ENCODE peak calls at places on chromosome 12, in five cellular contexts. One of them, this sample, is unnamed.

GRCh38 chr12:61879229-61879628 is 381.0 kb upstream of the USP15 start:
- DNase-seq in GM12878: no peak
- DNase-seq in K562: no peak
- DNase-seq in SK-N-SH: no peak
- DNase-seq in HepG2: no peak
- DNase-seq in this sample: no peak

GRCh38 chr12:18653465-18653864 is 84.3 kb downstream of the PLCZ1 start:
- DNase-seq in GM12878: no peak
- DNase-seq in K562: no peak
- DNase-seq in SK-N-SH: no peak
- DNase-seq in HepG2: no peak
- DNase-seq in this sample: no peak

GRCh38 chr12:79732647-79733046 is 41.9 kb upstream of the PAWR start:
- DNase-seq in GM12878: no peak
- DNase-seq in K562: no peak
- DNase-seq in SK-N-SH: no peak
- DNase-seq in HepG2: no peak
- DNase-seq in this sample: no peak

GRCh38 chr12:112252184-112252583 is 126.8 kb downstream of the TRAFD1 start:
- DNase-seq in GM12878: no peak
- DNase-seq in K562: no peak
- DNase-seq in SK-N-SH: no peak
- DNase-seq in HepG2: no peak
- DNase-seq in this sample: no peak

GRCh38 chr12:106247731-106248176 is at the start of gene CKAP4:
- DNase-seq in GM12878: no peak
- DNase-seq in K562: peak; percentile 69
- DNase-seq in SK-N-SH: peak; percentile 95
- DNase-seq in HepG2: peak; percentile 30
- DNase-seq in this sample: no peak

GRCh38 chr12:80129895-80130535 is 30.7 kb downstream of the OTOGL start:
- DNase-seq in GM12878: no peak
- DNase-seq in K562: no peak
- DNase-seq in SK-N-SH: no peak
- DNase-seq in HepG2: no peak
- DNase-seq in this sample: no peak

GRCh38 chr12:55572168-55572567 is at the start of gene OR2AP1:
- DNase-seq in GM12878: no peak
- DNase-seq in K562: no peak
- DNase-seq in SK-N-SH: no peak
- DNase-seq in HepG2: no peak
- DNase-seq in this sample: no peak

GRCh38 chr12:93167841-93168492 is 209.8 kb upstream of the NUDT4 start:
- DNase-seq in GM12878: peak; percentile 95
- DNase-seq in K562: no peak
- DNase-seq in SK-N-SH: no peak
- DNase-seq in HepG2: peak; percentile 20
- DNase-seq in this sample: no peak

GRCh38 chr12:111076611-111077451 is 156.5 kb upstream of the MYL2 start:
- DNase-seq in GM12878: no peak
- DNase-seq in K562: no peak
- DNase-seq in SK-N-SH: no peak
- DNase-seq in HepG2: peak; percentile 6
- DNase-seq in this sample: no peak

DNA sequence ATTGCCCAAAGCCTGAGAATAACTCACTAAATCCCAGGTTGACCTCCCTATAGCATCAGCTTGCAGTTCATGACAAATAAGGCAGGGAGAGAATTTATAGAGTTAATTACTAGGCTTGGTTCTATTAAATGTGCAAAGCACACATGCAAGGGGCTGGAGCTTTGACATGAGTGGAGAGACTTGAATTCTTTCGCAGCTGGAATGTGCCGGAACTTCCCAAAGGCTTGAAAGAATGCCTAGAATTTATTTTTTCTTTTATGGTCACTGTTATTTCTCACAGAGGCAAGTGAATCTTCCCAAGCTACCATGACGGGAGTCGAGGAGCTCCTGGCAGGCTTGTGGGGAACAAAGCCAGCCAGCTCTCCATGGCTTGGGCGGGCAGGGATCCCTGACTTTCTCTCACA is 95.5 kb upstream of the USP44 start:
- DNase-seq in GM12878: no peak
- DNase-seq in K562: no peak
- DNase-seq in SK-N-SH: no peak
- DNase-seq in HepG2: no peak
- DNase-seq in this sample: no peak
- TF ChIP-seq REST in GM12878: no peak
- TF ChIP-seq REST in K562: no peak
- TF ChIP-seq REST in SK-N-SH: no peak
- TF ChIP-seq REST in HepG2: no peak
- TF ChIP-seq REST in this sample: no peak

GRCh38 chr12:57451233-57451778 is 3.8 kb upstream of the INHBE start:
- DNase-seq in GM12878: no peak
- DNase-seq in K562: no peak
- DNase-seq in SK-N-SH: no peak
- DNase-seq in HepG2: peak; percentile 94
- DNase-seq in this sample: no peak

GRCh38 chr12:57452937-57453509 is 2.1 kb upstream of the INHBE start:
- DNase-seq in GM12878: no peak
- DNase-seq in K562: peak; percentile 72
- DNase-seq in SK-N-SH: peak; percentile 81
- DNase-seq in HepG2: peak; percentile 73
- DNase-seq in this sample: peak; percentile 70

GRCh38 chr12:57450057-57450456 is 5.0 kb upstream of the INHBE start:
- DNase-seq in GM12878: no peak
- DNase-seq in K562: no peak
- DNase-seq in SK-N-SH: no peak
- DNase-seq in HepG2: no peak
- DNase-seq in this sample: no peak

GRCh38 chr12:57454213-57454565 is 918 bp upstream of the INHBE start:
- DNase-seq in GM12878: no peak
- DNase-seq in K562: no peak
- DNase-seq in SK-N-SH: no peak
- DNase-seq in HepG2: no peak
- DNase-seq in this sample: no peak

DNA sequence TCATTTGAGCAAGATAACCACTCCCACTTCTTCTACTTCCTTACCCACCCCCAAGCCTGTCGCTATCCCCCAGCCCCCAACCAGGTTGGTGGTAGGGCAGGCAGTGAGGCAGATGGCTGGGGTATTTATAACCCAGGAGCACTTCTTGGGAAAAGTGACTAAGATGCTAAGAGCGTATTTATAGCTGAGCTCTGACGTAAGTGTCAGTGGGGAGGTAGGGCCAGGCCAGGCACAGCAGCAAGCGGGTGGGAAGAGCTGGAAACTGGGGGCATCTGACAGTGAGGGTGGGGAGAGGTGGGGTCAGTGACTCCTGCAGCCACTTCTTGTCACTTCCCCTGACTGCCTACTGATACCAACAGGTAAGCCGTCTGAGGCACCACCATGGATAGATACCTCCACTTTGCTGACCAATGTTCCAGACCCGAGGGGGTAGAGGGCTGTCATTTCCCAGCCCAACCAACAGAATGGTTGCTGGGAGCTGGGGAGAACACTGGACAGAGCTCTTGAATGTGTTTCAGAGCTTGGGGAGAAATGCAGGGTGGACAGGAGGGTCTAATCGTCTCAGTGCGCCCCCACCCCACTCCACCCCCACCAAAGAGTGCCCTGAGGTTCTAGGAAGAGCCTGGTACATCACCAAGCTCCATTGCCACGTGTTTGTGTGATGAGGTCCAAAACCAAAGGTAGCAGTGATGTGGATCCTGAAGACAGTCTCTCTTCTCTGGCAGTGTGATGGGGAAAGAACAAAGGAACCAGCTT is 2.7 kb upstream of the INHBE start:
- DNase-seq in GM12878: no peak
- DNase-seq in K562: no peak
- DNase-seq in SK-N-SH: no peak
- DNase-seq in HepG2: no peak
- DNase-seq in this sample: no peak
- TF ChIP-seq GABPA in GM12878: no peak
- TF ChIP-seq GABPA in K562: no peak
- TF ChIP-seq GABPA in SK-N-SH: no peak
- TF ChIP-seq GABPA in HepG2: no peak
- TF ChIP-seq GABPA in this sample: no peak

GRCh38 chr12:1531160-1531653 is 63.2 kb downstream of the FBXL14 start:
- DNase-seq in GM12878: no peak
- DNase-seq in K562: no peak
- DNase-seq in SK-N-SH: no peak
- DNase-seq in HepG2: no peak
- DNase-seq in this sample: no peak
- TF ChIP-seq REST in GM12878: no peak
- TF ChIP-seq REST in K562: no peak
- TF ChIP-seq REST in SK-N-SH: no peak
- TF ChIP-seq REST in HepG2: no peak
- TF ChIP-seq REST in this sample: no peak

GRCh38 chr12:125220404-125221273 is 155.4 kb downstream of the AACS start:
- DNase-seq in GM12878: no peak
- DNase-seq in K562: no peak
- DNase-seq in SK-N-SH: no peak
- DNase-seq in HepG2: no peak
- DNase-seq in this sample: no peak

GRCh38 chr12:125225641-125226040 is 160.4 kb downstream of the AACS start:
- DNase-seq in GM12878: no peak
- DNase-seq in K562: no peak
- DNase-seq in SK-N-SH: no peak
- DNase-seq in HepG2: no peak
- DNase-seq in this sample: no peak

GRCh38 chr12:125218952-125219351 is 153.7 kb downstream of the AACS start:
- DNase-seq in GM12878: no peak
- DNase-seq in K562: no peak
- DNase-seq in SK-N-SH: no peak
- DNase-seq in HepG2: no peak
- DNase-seq in this sample: peak; percentile 20

GRCh38 chr12:125221602-125222001 is 156.4 kb downstream of the AACS start:
- DNase-seq in GM12878: no peak
- DNase-seq in K562: no peak
- DNase-seq in SK-N-SH: no peak
- DNase-seq in HepG2: no peak
- DNase-seq in this sample: no peak

GRCh38 chr12:125222876-125223275 is 157.6 kb downstream of the AACS start:
- DNase-seq in GM12878: no peak
- DNase-seq in K562: peak; percentile 27
- DNase-seq in SK-N-SH: no peak
- DNase-seq in HepG2: no peak
- DNase-seq in this sample: no peak
- TF ChIP-seq GABPA in GM12878: no peak
- TF ChIP-seq GABPA in K562: no peak
- TF ChIP-seq GABPA in SK-N-SH: no peak
- TF ChIP-seq GABPA in HepG2: no peak
- TF ChIP-seq GABPA in this sample: no peak

DNA sequence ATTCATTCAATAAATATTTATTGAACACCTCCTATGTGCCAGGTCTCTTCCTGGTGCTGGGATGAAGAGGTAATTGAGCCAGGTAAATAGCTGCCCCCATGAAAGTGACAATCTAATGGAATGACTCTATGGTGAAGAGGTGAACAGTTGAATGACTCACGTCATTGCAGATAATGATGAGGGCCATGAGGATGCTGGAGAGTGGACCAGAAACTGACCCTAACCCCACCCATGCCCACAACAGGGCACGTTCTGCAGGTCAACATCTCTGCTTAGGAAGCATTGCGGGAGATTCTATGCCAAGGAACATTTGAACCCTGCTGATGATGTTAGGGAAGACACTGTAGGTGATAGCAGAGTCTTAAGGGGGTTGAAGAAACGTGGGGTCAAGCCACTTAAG is 788.9 kb upstream of the TBX3 start:
- DNase-seq in GM12878: no peak
- DNase-seq in K562: no peak
- DNase-seq in SK-N-SH: no peak
- DNase-seq in HepG2: no peak
- DNase-seq in this sample: no peak
- TF ChIP-seq REST in GM12878: no peak
- TF ChIP-seq REST in K562: no peak
- TF ChIP-seq REST in SK-N-SH: no peak
- TF ChIP-seq REST in HepG2: no peak
- TF ChIP-seq REST in this sample: no peak

This sample was measured in HL-60.